ENCODE peak calls at places on chromosomes 13 and 19, in five cellular contexts. V, E, K, T and N are unnamed samples.

GRCh38 chr13:44814836-44815235 is 174.4 kb downstream of the NUFIP1 start:
- DNase-seq in T (no peak), V (no peak), E (no peak), K (no peak), N (no peak)

GRCh38 chr13:113653264-113654174 is 4.5 kb downstream of the ATP4B start:
- DNase-seq in K (no peak), V (no peak), E (no peak), T (no peak), N (no peak)

GRCh38 chr13:44051405-44051804 is 171.7 kb downstream of the LACC1 start:
- DNase-seq in K (no peak), T (no peak), E (no peak), V (no peak), N (no peak)

GRCh38 chr13:23696610-23697009 is 126.4 kb downstream of the TNFRSF19 start:
- DNase-seq in T (no peak), V (no peak), E (no peak), K (no peak), N (no peak)

GRCh38 chr19:49338691-49339363 is 3.6 kb downstream of the CD37 start:
- DNase-seq in T (peak), E (no peak), V (no peak), K (no peak), N (no peak)

GRCh38 chr19:29963576-29963975 is 21.5 kb downstream of the URI1 start:
- DNase-seq in E (no peak), T (no peak), V (no peak), K (no peak), N (no peak)

GRCh38 chr13:101149735-101150380 is 266.4 kb downstream of the NALCN start:
- DNase-seq in T (peak), V (peak), K (peak), E (no peak), N (no peak)

GRCh38 chr13:111549464-111549863 is 229.0 kb downstream of the TEX29 start:
- DNase-seq in T (no peak), V (no peak), E (no peak), K (no peak), N (no peak)

GRCh38 chr13:40394304-40394983 is 272.0 kb downstream of the FOXO1 start:
- DNase-seq in T (no peak), K (no peak), V (no peak), E (no peak), N (no peak)

GRCh38 chr13:45289936-45290563 is 50.9 kb downstream of the TPT1 start:
- DNase-seq in K (no peak), V (no peak), E (no peak), T (no peak), N (no peak)

GRCh38 chr13:102317593-102317992 is 84.3 kb downstream of the FGF14 start:
- DNase-seq in K (no peak), V (no peak), T (no peak), E (no peak), N (no peak)

GRCh38 chr13:27839809-27840467 is 47.7 kb downstream of the GSX1 start:
- DNase-seq in T (no peak), V (no peak), E (no peak), K (no peak), N (no peak)

GRCh38 chr13:52378312-52378711 is 27.7 kb downstream of the THSD1 start:
- DNase-seq in K (no peak), V (no peak), E (no peak), T (no peak), N (no peak)

GRCh38 chr13:26585136-26585535 is 27.7 kb downstream of the WASF3 start:
- DNase-seq in T (no peak), V (peak), E (no peak), K (no peak), N (no peak)

GRCh38 chr13:47158583-47158982 is 261.7 kb upstream of the HTR2A start:
- DNase-seq in E (no peak), T (no peak), K (no peak), V (no peak), N (no peak)

GRCh38 chr13:33174491-33174890 is 111.1 kb downstream of the STARD13 start:
- DNase-seq in E (no peak), V (no peak), K (no peak), T (no peak), N (no peak)

GRCh38 chr13:94917814-94918213 is 205.5 kb upstream of the SOX21 start:
- DNase-seq in E (no peak), V (peak), K (peak), T (peak), N (no peak)

GRCh38 chr13:60431108-60431700 is 34.2 kb downstream of the TDRD3 start:
- DNase-seq in K (peak), E (peak), T (peak), V (peak), N (peak)

GRCh38 chr13:100491164-100491847 is 97.3 kb downstream of the GGACT start:
- DNase-seq in E (no peak), T (peak), K (peak), V (peak), N (no peak)

GRCh38 chr13:54513254-54513653 is 1484.6 kb downstream of the OLFM4 start:
- DNase-seq in V (no peak), K (no peak), E (no peak), T (no peak), N (no peak)

GRCh38 chr19:29022165-29022564 is 190.8 kb downstream of the UQCRFS1 start:
- DNase-seq in K (no peak), V (no peak), T (no peak), E (no peak), N (no peak)

GRCh38 chr19:39021063-39021462 is 11.3 kb downstream of the FBXO27 start:
- DNase-seq in T (no peak), V (no peak), E (peak), K (no peak), N (no peak)

GRCh38 chr13:110285991-110286923 is 20.7 kb downstream of the COL4A1 start:
- DNase-seq in V (no peak), K (no peak), E (no peak), T (no peak), N (no peak)

GRCh38 chr13:82506805-82507404 is 1375.4 kb downstream of the SLITRK1 start:
- DNase-seq in T (no peak), V (no peak), K (no peak), E (no peak), N (no peak)

GRCh38 chr13:20332361-20333096 is 100.4 kb upstream of the GJB6 start:
- DNase-seq in V (peak), K (no peak), E (no peak), T (no peak), N (no peak)

GRCh38 chr13:33087091-33087490 is 70.9 kb downstream of the KL start:
- DNase-seq in E (no peak), K (no peak), T (peak), V (no peak), N (no peak)

GRCh38 chr13:23086951-23087350 is 93.8 kb upstream of the SGCG start:
- DNase-seq in V (no peak), K (no peak), T (no peak), E (no peak), N (peak)

GRCh38 chr19:36196249-36196648 is 18.2 kb downstream of the ZNF565 start:
- DNase-seq in V (no peak), T (no peak), E (no peak), K (no peak), N (no peak)

GRCh38 chr13:44273991-44274810 is 99.4 kb upstream of the SERP2 start:
- DNase-seq in V (peak), T (no peak), E (peak), K (no peak), N (no peak)

GRCh38 chr13:42574011-42574410 is at the start of gene TNFSF11:
- DNase-seq in K (no peak), T (no peak), E (no peak), V (no peak), N (no peak)

GRCh38 chr19:56071151-56071550 is 49.9 kb downstream of the ZNF787 start:
- DNase-seq in K (peak), V (no peak), E (no peak), T (no peak), N (no peak)

GRCh38 chr13:44197791-44198770 is 175.5 kb upstream of the SERP2 start:
- DNase-seq in K (no peak), V (no peak), T (peak), E (peak), N (no peak)

GRCh38 chr13:98775844-98776598 is 23.5 kb upstream of the SLC15A1 start:
- DNase-seq in E (no peak), V (peak), K (no peak), T (peak), N (peak)

GRCh38 chr13:110746443-110746842 is 32.9 kb downstream of the ING1 start:
- DNase-seq in T (no peak), V (peak), E (no peak), K (no peak), N (peak)

GRCh38 chr19:3712663-3713531 is 4.7 kb downstream of the TJP3 start:
- DNase-seq in E (no peak), K (no peak), T (no peak), V (no peak), N (no peak)

GRCh38 chr19:34173145-34173956 is 1.0 kb downstream of the LSM14A start:
- DNase-seq in E (no peak), V (peak), K (peak), T (no peak), N (no peak)
- TF ChIP-seq CTCF in E (no peak), V (peak), K (no peak), T (no peak), N (no peak)

DNA sequence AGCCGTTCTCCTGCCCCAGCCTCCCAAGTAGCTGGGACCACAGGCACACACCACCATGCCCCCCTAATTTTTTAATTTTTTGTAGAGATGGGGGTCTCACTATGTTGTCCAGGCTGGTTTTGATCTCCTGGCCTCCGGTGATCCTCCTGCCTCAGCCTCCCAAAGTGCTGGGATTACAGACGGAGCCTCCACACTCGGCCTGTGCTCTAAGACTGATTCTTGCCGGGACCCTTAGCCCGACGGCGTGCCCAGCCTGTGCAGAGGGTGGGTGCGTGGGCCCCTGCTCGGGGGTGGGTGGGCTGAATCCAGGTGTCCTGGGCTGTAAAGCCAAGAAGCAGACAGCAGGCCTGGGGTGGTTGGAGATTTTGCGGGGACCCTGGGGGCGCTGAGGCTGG is 64.3 kb downstream of the GADD45B start:
- DNase-seq in V (no peak), E (no peak), T (no peak), K (no peak), N (no peak)
- H3K4me3 ChIP-seq in V (peak), E (no peak), T (peak), K (no peak), N (peak)

DNA sequence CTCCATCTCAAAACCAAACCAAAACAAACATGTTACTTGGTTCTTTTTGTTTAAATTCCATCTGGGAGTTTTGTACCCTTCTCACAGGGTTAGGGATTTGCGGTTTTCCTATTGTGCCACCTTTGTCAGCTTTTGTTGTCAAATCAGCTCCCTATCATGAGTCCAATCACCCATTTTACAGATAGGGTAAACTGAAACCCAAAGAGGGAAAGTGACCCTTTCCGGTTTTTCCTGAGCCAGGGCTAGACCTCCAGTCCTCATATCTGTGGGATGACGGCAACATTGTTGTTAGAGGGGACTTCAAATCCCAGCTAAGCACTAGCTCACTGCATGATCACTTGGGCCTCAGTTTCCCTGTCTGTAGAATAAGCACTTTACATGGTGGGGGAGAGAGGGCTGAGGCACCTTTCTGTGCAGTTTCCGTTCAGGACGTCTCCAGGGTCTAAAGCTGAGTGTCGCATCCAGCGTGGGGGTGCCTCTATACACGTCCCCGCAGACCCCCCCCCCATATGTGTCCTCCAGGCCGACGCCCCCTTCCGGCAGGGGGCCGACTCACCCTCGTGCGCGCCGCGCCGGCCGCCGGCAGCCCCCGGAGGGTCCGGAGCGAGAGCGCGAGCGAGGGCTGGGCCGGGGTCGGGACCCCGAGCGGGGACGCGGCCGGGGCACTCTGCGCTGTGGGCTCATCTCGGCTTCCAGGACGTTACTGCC is 3.9 kb downstream of the CCDC194 start:
- DNase-seq in V (no peak), E (no peak), K (no peak), T (no peak), N (no peak)
- TF ChIP-seq CTCF in V (no peak), E (peak), K (no peak), T (no peak), N (peak)

GRCh38 chr13:93411281-93411680 is 184.7 kb downstream of the GPC6 start:
- DNase-seq in T (no peak), E (no peak), K (no peak), V (no peak), N (no peak)
- H3K4me3 ChIP-seq in T (no peak), E (no peak), K (no peak), V (no peak), N (no peak)

DNA sequence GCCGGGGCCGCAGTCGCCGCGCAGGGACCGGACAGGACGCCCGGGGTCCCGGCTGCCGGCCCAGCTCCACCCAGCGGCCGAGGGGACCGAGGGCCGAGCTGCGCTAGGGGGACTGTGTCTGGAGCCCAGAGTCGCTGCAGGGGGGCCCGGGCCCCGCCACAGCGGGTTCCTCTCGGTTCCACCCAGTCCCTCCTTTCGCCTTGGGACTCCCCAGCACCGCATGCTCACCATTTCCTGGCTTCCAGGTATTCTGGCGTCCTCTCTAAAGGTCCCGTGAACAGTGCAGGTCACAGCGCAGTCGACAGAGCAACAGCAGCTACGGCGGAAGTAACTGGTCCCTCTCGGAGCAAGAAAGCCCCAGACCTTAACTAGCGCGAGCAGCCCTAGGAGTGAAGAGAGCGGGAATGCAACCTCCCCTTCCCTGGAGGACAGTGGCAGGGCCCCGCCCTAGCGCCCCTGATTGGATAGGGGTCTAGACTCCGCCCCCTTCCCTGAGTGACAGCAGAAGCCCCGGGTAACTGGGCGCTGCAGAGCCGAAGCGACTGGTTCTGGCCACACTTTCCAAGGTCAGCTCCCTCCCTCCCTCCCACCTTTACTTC is at the start of gene ZNF878:
- DNase-seq in T (peak), K (peak), V (peak), E (peak), N (peak)
- TF ChIP-seq CTCF in T (no peak), K (peak), V (peak), E (peak), N (peak)

DNA sequence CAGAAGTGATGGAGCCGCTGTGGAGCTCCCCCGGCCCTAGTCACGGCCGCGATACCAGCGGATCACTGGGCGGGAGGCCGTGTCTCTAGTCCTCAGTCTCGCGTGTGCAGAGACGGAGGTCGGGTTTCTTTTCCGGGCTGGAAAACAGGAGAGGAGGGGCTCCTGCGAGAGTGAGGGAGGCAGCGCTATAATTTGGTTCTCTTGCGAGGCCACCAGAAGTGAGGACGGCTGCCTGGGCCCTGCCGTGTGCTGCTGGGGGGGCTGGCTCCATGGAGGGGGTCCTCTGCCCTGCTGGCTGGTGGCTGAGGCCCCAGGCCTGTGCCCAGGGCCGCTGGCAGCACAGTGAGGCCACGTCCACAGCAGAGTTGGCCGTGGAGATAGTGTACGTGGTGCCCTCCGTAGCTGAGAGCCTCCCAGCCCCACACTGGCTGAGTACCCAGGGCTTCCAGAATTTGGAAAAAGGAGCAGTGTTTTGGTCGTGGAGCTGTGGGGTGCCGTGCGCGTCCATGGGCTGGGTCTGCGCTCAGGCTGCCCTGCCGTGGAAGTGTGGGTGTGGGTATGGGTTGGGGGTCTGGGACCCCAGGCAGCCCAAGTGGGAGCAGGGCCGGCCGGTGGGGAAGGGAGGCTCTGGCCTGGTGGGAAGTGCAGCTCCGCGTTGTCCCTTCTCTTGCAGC is 5.8 kb downstream of the PTBP1 start:
- DNase-seq in T (no peak), V (no peak), E (no peak), K (no peak), N (no peak)
- H3K4me3 ChIP-seq in T (no peak), V (no peak), E (no peak), K (no peak), N (no peak)